ENCODE peak calls at places on chromosomes 13 and 19, in five cellular contexts. P, Z, N, F and Y are unnamed samples.

GRCh38 chr19:55279376-55279772 is 536 bp downstream of the HSPBP1 start:
- DNase-seq in P (no peak), Z (no peak), N (no peak), F (no peak), Y (no peak)

GRCh38 chr13:109699628-109700071 is 86.7 kb downstream of the IRS2 start:
- DNase-seq in Z (no peak), F (no peak), N (no peak), P (no peak), Y (no peak)

GRCh38 chr13:97212540-97213146 is 9.5 kb upstream of the MBNL2 start:
- DNase-seq in P (peak; percentile 71), N (no peak), F (no peak), Z (peak; percentile 62), Y (no peak)

GRCh38 chr19:15248648-15249559 is 16.7 kb upstream of the EPHX3 start:
- DNase-seq in F (peak; percentile 94), N (no peak), Z (peak; percentile 92), P (peak; percentile 92), Y (no peak)

GRCh38 chr19:798415-799075 is 1.3 kb downstream of the PTBP1 start:
- DNase-seq in P (no peak), N (no peak), Z (no peak), F (no peak), Y (no peak)

GRCh38 chr13:98476538-98476966 is 100.4 kb downstream of the STK24 start:
- DNase-seq in N (no peak), P (peak; percentile 80), Z (peak; percentile 82), F (peak; percentile 57), Y (peak; percentile 68)

GRCh38 chr19:58181902-58182576 is 822 bp upstream of the ZNF274 start:
- DNase-seq in F (no peak), N (no peak), Z (peak; percentile 55), P (peak; percentile 63), Y (no peak)

GRCh38 chr13:40228486-40228885 is 438.0 kb downstream of the FOXO1 start:
- DNase-seq in Z (no peak), F (no peak), N (no peak), P (no peak), Y (no peak)

GRCh38 chr19:51415187-51415586 is 2.3 kb downstream of the SIGLEC10 start:
- DNase-seq in Z (no peak), N (no peak), F (no peak), P (no peak), Y (no peak)

GRCh38 chr19:4584670-4585460 is 25.4 kb upstream of the SEMA6B start:
- DNase-seq in N (no peak), Z (peak; percentile 25), P (no peak), F (no peak), Y (peak; percentile 19)

GRCh38 chr13:113083402-113084061 is 22.1 kb upstream of the F7 start:
- DNase-seq in P (no peak), F (no peak), N (no peak), Z (peak; percentile 44), Y (no peak)

GRCh38 chr13:40787062-40787461 is 2.3 kb upstream of the SLC25A15 start:
- DNase-seq in Z (no peak), F (no peak), N (no peak), P (peak; percentile 61), Y (no peak)

GRCh38 chr19:8615022-8615421 is 4.5 kb upstream of the ADAMTS10 start:
- DNase-seq in P (no peak), F (no peak), N (no peak), Z (no peak), Y (no peak)

GRCh38 chr13:96285729-96286128 is 195.8 kb downstream of the HS6ST3 start:
- DNase-seq in P (no peak), Z (no peak), F (no peak), N (no peak), Y (no peak)

GRCh38 chr19:49064029-49064629 is 489 bp downstream of the NTF4 start:
- DNase-seq in Z (no peak), F (no peak), N (no peak), P (no peak), Y (no peak)

GRCh38 chr13:109810761-109811510 is 24.6 kb upstream of the IRS2 start:
- DNase-seq in N (no peak), P (no peak), Z (no peak), F (no peak), Y (no peak)

GRCh38 chr13:37869756-37870488 is at the start of gene TRPC4:
- DNase-seq in N (no peak), P (peak; percentile 89), F (peak; percentile 30), Z (peak; percentile 83), Y (no peak)

GRCh38 chr13:71255633-71256032 is 611.4 kb downstream of the DACH1 start:
- DNase-seq in F (no peak), N (no peak), P (no peak), Z (no peak), Y (no peak)

GRCh38 chr19:28847468-28847867 is 365.5 kb downstream of the UQCRFS1 start:
- DNase-seq in N (no peak), Z (peak; percentile 14), P (peak; percentile 80), F (no peak), Y (no peak)

GRCh38 chr13:37981932-37982331 is 112.4 kb upstream of the TRPC4 start:
- DNase-seq in Z (no peak), N (no peak), F (no peak), P (no peak), Y (no peak)

GRCh38 chr19:5956323-5956722 is 21.6 kb downstream of the RANBP3 start:
- DNase-seq in Z (no peak), P (no peak), F (no peak), N (no peak), Y (no peak)

GRCh38 chr13:50386527-50387123 is 371.4 kb downstream of the KCNRG start:
- DNase-seq in Z (peak; percentile 58), N (no peak), P (peak; percentile 78), F (no peak), Y (no peak)

GRCh38 chr19:50046649-50047503 is 21.1 kb downstream of the ZNF473 start:
- DNase-seq in P (peak; percentile 5), Z (peak; percentile 27), F (peak; percentile 66), N (no peak), Y (peak; percentile 88)

GRCh38 chr19:31574251-31574973 is 225.2 kb upstream of the TSHZ3 start:
- DNase-seq in F (no peak), N (no peak), P (no peak), Z (no peak), Y (no peak)

DNA sequence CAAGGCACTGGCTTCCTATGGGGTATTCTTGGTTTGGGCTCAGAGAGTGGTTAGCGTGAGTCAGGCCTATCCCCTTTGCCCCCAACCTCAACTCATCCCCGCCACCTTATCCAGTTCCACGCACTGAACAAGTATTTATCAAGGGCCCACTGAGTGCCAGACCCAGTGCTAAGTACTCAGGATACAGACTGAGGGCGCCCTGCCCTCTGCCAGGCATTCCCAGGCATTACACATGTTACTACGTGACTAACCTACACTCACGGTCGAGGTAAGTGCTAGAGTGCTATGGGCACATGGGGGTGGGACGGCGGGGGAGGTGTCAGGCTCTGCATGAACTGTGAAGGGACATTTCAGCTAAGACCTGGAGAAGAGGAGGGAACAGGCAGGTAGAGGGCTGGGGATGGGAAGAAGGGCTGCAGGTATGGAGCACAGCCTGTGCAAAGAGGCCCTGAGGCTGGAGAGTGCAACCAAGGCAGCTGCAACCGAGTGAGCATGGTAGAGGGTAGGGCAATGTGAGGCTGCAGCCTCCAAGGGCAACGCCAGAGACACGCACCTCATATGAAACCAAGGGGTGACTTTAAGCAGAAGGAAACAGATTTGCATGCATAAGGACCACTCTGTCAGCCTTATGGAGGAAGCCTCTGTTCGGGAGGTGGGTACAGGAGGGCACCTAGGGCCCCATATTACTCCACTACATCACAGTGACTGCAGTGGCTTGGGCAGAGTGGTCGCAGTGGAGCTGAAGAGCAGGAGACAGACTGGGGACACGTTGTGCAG is 22.5 kb downstream of the DHRS12 start:
- DNase-seq in F (no peak), Z (peak; percentile 34), N (no peak), P (peak; percentile 57), Y (no peak)
- H3K4me3 ChIP-seq in F (no peak overlapping the region), Z (no peak overlapping the region), N (no peak overlapping the region), P (no peak overlapping the region), Y (no peak overlapping the region)

GRCh38 chr19:37885392-37885791 is 21.0 kb downstream of the WDR87 start:
- DNase-seq in Z (no peak), N (no peak), P (no peak), F (no peak), Y (no peak)
- TF ChIP-seq CTCF in Z (no peak), N (no peak), P (peak; percentile 7), F (no peak), Y (no peak)

DNA sequence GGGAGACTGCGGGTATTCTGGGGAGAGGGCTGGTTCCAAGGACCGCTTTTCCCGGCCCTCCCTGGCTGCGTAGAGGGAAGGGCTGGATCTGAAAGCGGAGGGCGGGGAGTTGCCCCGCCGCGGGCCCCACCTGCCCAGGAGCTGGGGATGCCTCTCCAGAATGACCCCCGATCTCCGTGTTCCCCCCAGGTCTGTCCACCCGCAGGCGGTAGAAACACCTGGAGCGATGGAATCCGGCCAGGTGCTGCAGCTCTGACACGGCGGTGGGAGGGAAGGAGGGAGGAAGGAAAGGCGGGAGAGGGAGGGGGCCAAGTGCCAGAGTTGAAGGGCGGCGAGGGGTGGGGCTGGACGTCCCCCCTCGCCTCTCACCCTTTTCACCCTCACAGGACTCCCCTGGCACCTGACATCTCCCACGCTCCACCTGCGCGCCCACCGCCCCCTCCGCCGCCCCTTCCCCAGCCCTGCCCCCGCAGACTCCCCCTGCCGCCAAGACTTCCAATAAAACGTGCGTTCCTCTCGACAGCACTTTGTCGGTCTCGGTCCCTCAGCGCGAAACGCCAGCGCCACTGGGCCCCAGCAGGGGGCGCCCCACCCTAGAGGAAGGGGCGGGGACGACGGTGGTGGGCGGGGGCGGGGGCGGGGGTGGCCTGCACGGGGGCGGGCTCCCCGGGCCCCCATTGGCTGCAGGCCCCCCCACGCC is 374 bp upstream of the FXYD7 start:
- DNase-seq in P (peak; percentile 40), Z (peak; percentile 52), N (no peak), F (peak; percentile 36), Y (no peak)
- H3K4me3 ChIP-seq in P (no peak overlapping the region), Z (peak overlapping the region; percentile 15), N (peak overlapping the region; percentile 31), F (no peak overlapping the region), Y (peak overlapping the region; percentile 72)

GRCh38 chr19:33312065-33312464 is 9.7 kb upstream of the CEBPA start:
- DNase-seq in F (no peak), N (no peak), P (no peak), Z (no peak), Y (no peak)

GRCh38 chr19:33311326-33311682 is 9.0 kb upstream of the CEBPA start:
- DNase-seq in N (no peak), F (no peak), Z (no peak), P (no peak), Y (no peak)

GRCh38 chr19:33306853-33307792 is 4.8 kb upstream of the CEBPA start:
- DNase-seq in N (no peak), F (no peak), Z (no peak), P (no peak), Y (no peak)

GRCh38 chr19:33309826-33310225 is 7.5 kb upstream of the CEBPA start:
- DNase-seq in F (no peak), Z (no peak), N (no peak), P (no peak), Y (no peak)

DNA sequence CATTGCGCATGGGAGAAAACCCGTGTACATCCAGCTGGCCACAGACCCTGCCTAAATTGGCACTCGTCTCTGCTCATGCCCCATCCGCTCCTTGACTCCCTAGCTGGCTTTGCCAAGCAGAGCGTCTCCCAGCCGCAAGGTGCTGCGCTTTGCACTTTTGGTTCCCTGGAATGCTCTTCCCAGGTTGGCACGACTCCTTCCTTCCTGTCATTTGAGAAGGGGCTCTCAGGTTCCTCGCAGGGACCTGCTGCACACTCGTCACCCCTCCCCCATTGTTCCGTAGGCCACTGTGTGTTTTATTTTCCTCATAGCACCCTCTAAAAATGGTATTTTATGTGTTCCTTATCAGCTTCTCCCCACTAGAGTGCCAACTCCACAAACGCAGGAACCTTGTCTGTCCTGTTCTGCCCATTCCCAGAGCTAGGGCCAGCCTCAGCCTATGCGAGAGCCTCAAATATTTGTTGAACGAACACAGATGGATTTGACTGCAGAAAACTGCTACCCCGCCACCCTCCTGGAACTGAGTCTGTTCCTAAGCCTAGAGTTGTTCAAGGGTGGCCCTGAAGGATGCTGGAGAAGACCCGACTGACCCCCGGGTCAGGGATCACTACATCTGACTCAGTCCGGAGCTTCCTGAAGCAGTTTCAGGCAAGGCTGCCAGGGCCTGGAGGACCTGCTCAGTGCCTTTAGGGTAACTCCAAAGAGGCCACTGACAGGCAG is 8.4 kb upstream of the CEBPA start:
- DNase-seq in P (no peak), N (no peak), F (no peak), Z (no peak), Y (no peak)
- TF ChIP-seq CTCF in P (no peak), N (peak; percentile 29), F (no peak), Z (no peak), Y (no peak)